ENCODE peak calls at places on chromosome 2, in eight cellular contexts. Z, R, C, N, A, H, M and T are unnamed samples.

GRCh38 chr2:74747411-74748080 is 86.4 kb upstream of the HK2 start:
- DNase-seq in Z (no peak), R (no peak), C (peak), N (no peak), A (peak), H (no peak), M (peak), T (no peak)

GRCh38 chr2:224850081-224850480 is 133.9 kb upstream of the CCDC195 start:
- DNase-seq in Z (no peak), R (no peak), C (peak), N (no peak), A (no peak), H (no peak), M (no peak), T (no peak)

GRCh38 chr2:207772081-207772843 is 2.6 kb upstream of the FZD5 start:
- DNase-seq in Z (no peak), R (peak), C (no peak), N (no peak), A (peak), H (peak), M (no peak), T (no peak)

GRCh38 chr2:17229414-17229813 is 288.8 kb downstream of the RAD51AP2 start:
- DNase-seq in Z (no peak), R (no peak), C (no peak), N (no peak), A (no peak), H (no peak), M (no peak), T (no peak)

GRCh38 chr2:23394700-23395099 is 9.7 kb downstream of the KLHL29 start:
- DNase-seq in Z (no peak), R (no peak), C (no peak), N (no peak), A (no peak), H (no peak), M (no peak), T (no peak)

GRCh38 chr2:48781366-48781765 is 25.8 kb upstream of the LHCGR start:
- DNase-seq in Z (no peak), R (no peak), C (no peak), N (no peak), A (no peak), H (no peak), M (no peak), T (no peak)

GRCh38 chr2:135317375-135317774 is 213.6 kb downstream of the ZRANB3 start:
- DNase-seq in Z (no peak), R (no peak), C (no peak), N (no peak), A (no peak), H (no peak), M (no peak), T (no peak)

GRCh38 chr2:36486546-36487044 is 111.4 kb downstream of the FEZ2 start:
- DNase-seq in Z (no peak), R (no peak), C (peak), N (no peak), A (no peak), H (no peak), M (peak), T (no peak)

GRCh38 chr2:9336534-9337354 is 86.6 kb downstream of the ITGB1BP1 start:
- DNase-seq in Z (peak), R (no peak), C (peak), N (no peak), A (no peak), H (no peak), M (peak), T (no peak)

GRCh38 chr2:235746257-235746934 is 252.6 kb downstream of the AGAP1 start:
- DNase-seq in Z (no peak), R (peak), C (peak), N (no peak), A (peak), H (peak), M (peak), T (peak)

GRCh38 chr2:98489971-98490962 is 45.6 kb downstream of the INPP4A start:
- DNase-seq in Z (no peak), R (no peak), C (no peak), N (no peak), A (peak), H (no peak), M (no peak), T (no peak)

GRCh38 chr2:77487074-77487803 is 34.9 kb downstream of the LRRTM4 start:
- DNase-seq in Z (no peak), R (no peak), C (no peak), N (no peak), A (no peak), H (no peak), M (no peak), T (no peak)

GRCh38 chr2:88307817-88308216 is 137.7 kb downstream of the THNSL2 start:
- DNase-seq in Z (no peak), R (peak), C (no peak), N (no peak), A (no peak), H (peak), M (no peak), T (no peak)

GRCh38 chr2:239689985-239690384 is 289.2 kb upstream of the HDAC4 start:
- DNase-seq in Z (no peak), R (no peak), C (no peak), N (no peak), A (no peak), H (no peak), M (no peak), T (no peak)

GRCh38 chr2:42897386-42897785 is 105.0 kb upstream of the HAAO start:
- DNase-seq in Z (no peak), R (no peak), C (no peak), N (no peak), A (no peak), H (no peak), M (no peak), T (no peak)

GRCh38 chr2:231399853-231400667 is 4.5 kb downstream of the B3GNT7 start:
- DNase-seq in Z (no peak), R (no peak), C (no peak), N (no peak), A (peak), H (no peak), M (peak), T (no peak)

GRCh38 chr2:15074751-15075700 is 442.5 kb downstream of the LRATD1 start:
- DNase-seq in Z (no peak), R (no peak), C (peak), N (no peak), A (no peak), H (no peak), M (no peak), T (peak)

GRCh38 chr2:164877169-164877568 is 35.5 kb upstream of the COBLL1 start:
- DNase-seq in Z (no peak), R (no peak), C (no peak), N (no peak), A (no peak), H (no peak), M (no peak), T (no peak)

GRCh38 chr2:236818281-236819045 is 248.8 kb downstream of the ACKR3 start:
- DNase-seq in Z (no peak), R (no peak), C (no peak), N (no peak), A (no peak), H (no peak), M (no peak), T (no peak)

GRCh38 chr2:109279243-109279860 is 150.3 kb downstream of the SH3RF3 start:
- DNase-seq in Z (no peak), R (no peak), C (peak), N (no peak), A (peak), H (no peak), M (no peak), T (no peak)

GRCh38 chr2:159614534-159615186 is 1.7 kb downstream of the BAZ2B start:
- DNase-seq in Z (no peak), R (no peak), C (no peak), N (no peak), A (no peak), H (no peak), M (peak), T (peak)